ENCODE peak calls at places on chromosomes 4 and X, in four cellular contexts. One of them, this sample, is unnamed.

GRCh38 chr4:168766537-168767316 is 243.3 kb downstream of the CBR4 start:
- DNase-seq in uterus: no peak
- DNase-seq in adrenal gland: no peak
- DNase-seq in right lobe of liver: no peak
- DNase-seq in this sample: no peak

GRCh38 chr4:72390409-72390808 is 178.6 kb downstream of the ADAMTS3 start:
- DNase-seq in uterus: no peak
- DNase-seq in adrenal gland: no peak
- DNase-seq in right lobe of liver: no peak
- DNase-seq in this sample: no peak

GRCh38 chr4:181870326-181870725 is 372.9 kb upstream of the TENM3 start:
- DNase-seq in uterus: no peak
- DNase-seq in adrenal gland: no peak
- DNase-seq in right lobe of liver: no peak
- DNase-seq in this sample: no peak

GRCh38 chr4:10006236-10006603 is 15.1 kb downstream of the SLC2A9 start:
- DNase-seq in uterus: no peak
- DNase-seq in adrenal gland: no peak
- DNase-seq in right lobe of liver: peak; percentile 28
- DNase-seq in this sample: no peak

GRCh38 chr4:8922481-8922880 is 50.8 kb upstream of the HMX1 start:
- DNase-seq in uterus: no peak
- DNase-seq in adrenal gland: no peak
- DNase-seq in right lobe of liver: no peak
- DNase-seq in this sample: no peak

GRCh38 chr4:81337211-81337610 is 122.2 kb upstream of the PRKG2 start:
- DNase-seq in uterus: no peak
- DNase-seq in adrenal gland: no peak
- DNase-seq in right lobe of liver: no peak
- DNase-seq in this sample: no peak

GRCh38 chr4:16237715-16238114 is 11.4 kb upstream of the TAPT1 start:
- DNase-seq in uterus: no peak
- DNase-seq in adrenal gland: no peak
- DNase-seq in right lobe of liver: no peak
- DNase-seq in this sample: no peak

GRCh38 chrX:52349681-52350080 is 19.1 kb upstream of the XAGE2 start:
- DNase-seq in uterus: no peak
- DNase-seq in adrenal gland: no peak
- DNase-seq in right lobe of liver: no peak
- DNase-seq in this sample: no peak

GRCh38 chr4:94507281-94507680 is 55.5 kb downstream of the PDLIM5 start:
- DNase-seq in uterus: no peak
- DNase-seq in adrenal gland: no peak
- DNase-seq in right lobe of liver: no peak
- DNase-seq in this sample: no peak

GRCh38 chr4:8297691-8298485 is 28.3 kb downstream of the HTRA3 start:
- DNase-seq in uterus: peak; percentile 14
- DNase-seq in adrenal gland: peak; percentile 5
- DNase-seq in right lobe of liver: no peak
- DNase-seq in this sample: no peak

GRCh38 chr4:3771167-3771809 is 5.1 kb downstream of the ADRA2C start:
- DNase-seq in uterus: no peak
- DNase-seq in adrenal gland: no peak
- DNase-seq in right lobe of liver: no peak
- DNase-seq in this sample: no peak

GRCh38 chr4:99323761-99324160 is 2.6 kb upstream of the ADH1B start:
- DNase-seq in uterus: no peak
- DNase-seq in adrenal gland: no peak
- DNase-seq in right lobe of liver: no peak
- DNase-seq in this sample: no peak

GRCh38 chr4:107814758-107815552 is 9.8 kb upstream of the SGMS2 start:
- DNase-seq in uterus: no peak
- DNase-seq in adrenal gland: no peak
- DNase-seq in right lobe of liver: no peak
- DNase-seq in this sample: no peak

GRCh38 chrX:107935664-107936433 is 46.3 kb downstream of the TEX13B start:
- DNase-seq in uterus: no peak
- DNase-seq in adrenal gland: peak; percentile 31
- DNase-seq in right lobe of liver: no peak
- DNase-seq in this sample: peak; percentile 29

GRCh38 chr4:177001271-177002175 is 208.8 kb upstream of the VEGFC start:
- DNase-seq in uterus: no peak
- DNase-seq in adrenal gland: no peak
- DNase-seq in right lobe of liver: no peak
- DNase-seq in this sample: no peak

GRCh38 chrX:136220535-136220934 is 30.7 kb downstream of the MAP7D3 start:
- DNase-seq in uterus: no peak
- DNase-seq in adrenal gland: no peak
- DNase-seq in right lobe of liver: no peak
- DNase-seq in this sample: no peak

DNA sequence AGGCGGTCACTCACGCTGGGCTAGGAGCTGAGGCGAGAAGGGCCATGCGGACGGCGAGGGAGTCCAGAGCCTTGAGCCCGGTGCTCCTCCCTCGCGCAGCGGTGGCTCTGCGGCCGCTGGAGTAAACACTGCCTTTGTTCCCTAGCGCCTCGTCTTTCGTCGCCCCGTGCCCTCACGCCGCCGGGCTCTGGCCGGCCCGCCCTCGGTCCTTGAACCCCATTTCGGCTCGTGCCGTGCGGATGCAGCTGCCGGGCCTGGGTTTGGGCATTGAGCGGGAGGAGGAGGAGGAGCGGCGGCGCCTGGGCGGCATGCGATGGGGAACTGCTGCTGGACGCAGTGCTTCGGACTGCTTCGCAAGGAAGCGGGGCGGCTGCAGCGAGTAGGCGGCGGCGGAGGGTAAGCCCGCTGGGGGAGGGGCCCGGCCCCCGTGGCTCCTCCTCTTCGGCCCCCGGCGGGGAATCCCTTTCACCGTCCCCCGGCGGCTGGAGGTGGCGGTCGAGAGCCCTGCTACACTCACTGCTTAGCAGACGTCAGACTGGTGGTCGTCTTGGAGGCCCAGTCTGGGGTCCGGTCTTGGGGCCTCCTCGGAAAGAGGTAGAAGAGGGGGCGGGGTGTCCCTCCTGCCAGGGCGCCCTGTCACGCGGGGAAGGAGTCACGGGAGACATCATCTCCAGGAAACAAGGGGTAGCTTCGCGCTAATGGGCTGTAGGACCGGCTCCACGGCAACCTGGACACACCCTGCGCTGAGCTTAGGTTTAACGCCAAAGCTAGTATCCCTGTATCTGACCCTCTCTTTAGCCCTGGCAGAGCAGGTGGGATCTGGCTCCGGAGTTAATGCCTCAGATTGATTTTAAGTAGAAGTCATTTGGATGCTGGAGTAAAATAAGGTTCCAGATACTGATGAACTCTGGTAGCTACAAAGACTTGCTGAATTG is at the start of gene AP1AR:
- DNase-seq in uterus: peak; percentile 86
- DNase-seq in adrenal gland: peak; percentile 87
- DNase-seq in right lobe of liver: peak; percentile 90
- DNase-seq in this sample: peak; percentile 52
- TF ChIP-seq POLR2A in uterus: peak; percentile 77
- TF ChIP-seq POLR2A in adrenal gland: peak; percentile 95
- TF ChIP-seq POLR2A in right lobe of liver: peak; percentile 95
- TF ChIP-seq POLR2A in this sample: peak; percentile 74

GRCh38 chrX:25601323-25601722 is 536.8 kb upstream of the MAGEB18 start:
- DNase-seq in uterus: no peak
- DNase-seq in adrenal gland: no peak
- DNase-seq in right lobe of liver: no peak
- DNase-seq in this sample: no peak
- TF ChIP-seq POLR2A in uterus: no peak
- TF ChIP-seq POLR2A in adrenal gland: no peak
- TF ChIP-seq POLR2A in right lobe of liver: no peak
- TF ChIP-seq POLR2A in this sample: no peak

GRCh38 chrX:10828640-10829039 is 208.3 kb upstream of the MID1 start:
- DNase-seq in uterus: no peak
- DNase-seq in adrenal gland: no peak
- DNase-seq in right lobe of liver: no peak
- DNase-seq in this sample: no peak
- TF ChIP-seq POLR2A in uterus: no peak
- TF ChIP-seq POLR2A in adrenal gland: no peak
- TF ChIP-seq POLR2A in right lobe of liver: no peak
- TF ChIP-seq POLR2A in this sample: no peak

DNA sequence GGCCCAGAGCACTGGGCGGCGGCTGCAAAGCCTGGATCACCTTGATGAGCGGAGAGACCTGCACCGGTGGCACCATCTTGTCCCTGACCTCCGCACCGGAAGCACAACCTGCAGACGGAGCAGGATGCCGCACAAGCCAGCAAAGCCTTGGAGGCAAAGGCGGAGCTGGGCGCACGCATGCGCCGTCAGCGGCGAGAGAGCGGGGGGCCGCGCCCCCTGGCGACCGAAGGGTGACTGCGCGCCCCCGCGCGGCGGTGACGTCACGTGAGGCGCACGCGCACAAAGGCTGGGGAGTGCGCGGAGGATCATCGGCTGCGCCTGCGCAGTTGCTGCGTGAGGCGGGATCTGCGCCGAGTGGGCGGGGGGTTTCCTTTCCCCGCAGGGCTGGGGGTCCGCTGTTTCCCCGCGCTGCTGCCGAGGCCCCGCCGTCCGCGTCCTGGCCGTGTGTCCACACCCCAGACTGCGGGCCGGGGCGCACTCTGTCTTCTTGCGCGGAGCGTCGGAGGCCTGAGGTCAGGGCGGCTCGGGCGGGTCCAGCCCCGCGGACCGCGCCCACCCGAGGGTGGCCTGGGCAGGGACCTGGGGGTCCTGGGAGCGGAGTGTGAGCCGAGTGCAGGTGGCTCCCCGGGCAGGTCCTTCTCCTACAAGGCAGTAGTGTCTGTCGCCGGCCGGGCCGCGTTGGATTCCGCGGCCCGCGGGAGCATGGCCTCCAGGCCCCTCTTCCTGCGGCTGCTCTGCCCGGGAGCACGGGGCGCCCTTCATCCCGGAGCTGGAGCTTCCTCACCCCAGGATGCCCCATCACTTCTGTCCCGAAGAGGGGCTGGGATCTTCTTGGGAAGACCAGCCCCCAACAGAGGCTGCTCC is at the start of the genes ATP5ME and MYL5:
- DNase-seq in uterus: peak; percentile 98
- DNase-seq in adrenal gland: peak; percentile 98
- DNase-seq in right lobe of liver: peak; percentile 97
- DNase-seq in this sample: peak; percentile 99
- TF ChIP-seq POLR2A in uterus: peak; percentile 74
- TF ChIP-seq POLR2A in adrenal gland: peak; percentile 78
- TF ChIP-seq POLR2A in right lobe of liver: peak; percentile 85
- TF ChIP-seq POLR2A in this sample: peak; percentile 65

GRCh38 chrX:78104447-78105176 is 564 bp downstream of the PGK1 start:
- DNase-seq in uterus: peak; percentile 28
- DNase-seq in adrenal gland: peak; percentile 67
- DNase-seq in right lobe of liver: peak; percentile 53
- DNase-seq in this sample: peak; percentile 18
- TF ChIP-seq POLR2A in uterus: no peak
- TF ChIP-seq POLR2A in adrenal gland: peak; percentile 49
- TF ChIP-seq POLR2A in right lobe of liver: no peak
- TF ChIP-seq POLR2A in this sample: no peak

DNA sequence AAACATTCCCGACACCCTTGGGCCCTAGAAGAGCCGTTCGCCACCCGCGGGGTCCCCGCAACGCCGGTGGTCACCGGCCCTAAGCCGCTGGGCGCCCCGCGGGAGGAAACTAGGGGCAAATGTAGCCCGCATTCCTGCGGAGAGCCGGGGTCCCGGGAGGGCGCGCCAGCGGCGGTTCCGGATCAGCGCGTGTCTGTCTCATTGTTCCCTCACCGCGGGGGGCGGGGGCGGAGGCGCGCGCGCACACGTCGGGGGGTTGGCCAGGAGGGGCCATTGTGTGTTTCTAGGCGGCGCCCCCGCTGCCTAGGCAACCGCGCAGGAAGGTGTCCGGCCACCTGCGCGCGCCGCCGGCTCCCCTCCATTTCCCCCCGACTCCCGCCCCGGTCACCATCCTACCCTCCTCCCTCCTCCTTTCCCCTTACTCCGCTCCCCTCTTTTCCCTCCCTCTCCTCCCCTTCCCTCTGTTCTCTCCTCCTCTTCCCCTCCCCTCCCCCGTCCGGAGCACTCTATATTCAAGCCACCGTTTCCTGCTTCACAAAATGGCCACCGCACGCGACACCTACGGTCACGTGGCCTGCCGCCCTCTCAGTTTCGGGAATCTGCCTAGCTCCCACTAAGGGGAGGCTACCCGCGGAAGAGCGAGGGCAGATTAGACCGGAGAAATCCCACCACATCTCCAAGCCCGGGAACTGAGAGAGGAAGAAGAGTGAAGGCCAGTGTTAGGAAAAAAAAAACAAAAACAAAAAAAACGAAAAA is 796 bp upstream of the DDX3X start:
- DNase-seq in uterus: peak; percentile 87
- DNase-seq in adrenal gland: peak; percentile 94
- DNase-seq in right lobe of liver: peak; percentile 92
- DNase-seq in this sample: no peak
- TF ChIP-seq POLR2A in uterus: peak; percentile 51
- TF ChIP-seq POLR2A in adrenal gland: peak; percentile 57
- TF ChIP-seq POLR2A in right lobe of liver: peak; percentile 71
- TF ChIP-seq POLR2A in this sample: peak; percentile 33

DNA sequence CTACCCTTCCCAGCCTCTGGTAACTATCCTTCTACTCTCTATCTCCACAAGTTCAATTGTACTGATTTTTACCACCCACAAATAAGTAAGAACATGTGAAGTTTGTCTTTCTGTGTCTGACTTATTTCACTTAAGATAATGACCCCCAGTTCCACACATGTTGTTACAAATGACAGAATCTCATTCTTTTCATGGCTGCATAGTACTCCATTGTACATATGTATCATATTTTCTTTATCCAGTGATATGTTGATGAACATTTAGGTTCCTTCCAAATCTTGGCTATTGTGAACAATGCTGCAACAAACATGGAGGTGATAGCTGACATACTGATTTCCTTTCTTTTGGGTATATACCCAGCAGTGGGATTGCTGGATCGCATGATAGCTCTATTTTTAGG is 27.7 kb downstream of the GSX2 start:
- DNase-seq in uterus: no peak
- DNase-seq in adrenal gland: no peak
- DNase-seq in right lobe of liver: no peak
- DNase-seq in this sample: no peak
- TF ChIP-seq POLR2A in uterus: no peak
- TF ChIP-seq POLR2A in adrenal gland: no peak
- TF ChIP-seq POLR2A in right lobe of liver: no peak
- TF ChIP-seq POLR2A in this sample: no peak

GRCh38 chrX:103628386-103629290 is at the start of gene TCEAL1:
- DNase-seq in uterus: peak; percentile 65
- DNase-seq in adrenal gland: peak; percentile 80
- DNase-seq in right lobe of liver: peak; percentile 75
- DNase-seq in this sample: no peak
- TF ChIP-seq POLR2A in uterus: peak; percentile 62
- TF ChIP-seq POLR2A in adrenal gland: peak; percentile 55
- TF ChIP-seq POLR2A in right lobe of liver: no peak
- TF ChIP-seq POLR2A in this sample: no peak